ENCODE peak calls at places on chromosomes 16 and 17, in four cellular contexts. Z is endothelial cell, T is NCI-H345, S is H9. Q is an unnamed sample.

GRCh38 chr17:47857551-47858410 is 6.8 kb upstream of the SP6 start:
- DNase-seq in S (peak), T (no peak), Z (no peak), Q (no peak)

GRCh38 chr17:38663964-38664644 is 10.7 kb downstream of the EPOP start:
- DNase-seq in S (no peak), T (no peak), Z (no peak), Q (no peak)

GRCh38 chr17:36936455-36936934 is 780 bp upstream of the LHX1 start:
- DNase-seq in T (peak), S (peak), Z (no peak), Q (no peak)

GRCh38 chr16:62036101-62036806 is at the start of gene CDH8:
- DNase-seq in T (no peak), S (peak), Z (peak), Q (no peak)

GRCh38 chr16:90077757-90078593 is 844 bp upstream of the PRDM7 start:
- DNase-seq in S (peak), T (peak), Z (no peak), Q (no peak)

GRCh38 chr16:61987474-61988012 is 48.7 kb downstream of the CDH8 start:
- DNase-seq in T (no peak), S (no peak), Z (no peak), Q (no peak)

GRCh38 chr17:81165246-81166032 is at the start of gene PVALEF:
- DNase-seq in S (peak), T (no peak), Z (peak), Q (no peak)

GRCh38 chr16:20874088-20874581 is 26.0 kb downstream of the DCUN1D3 start:
- DNase-seq in Z (no peak), T (no peak), S (no peak), Q (no peak)

GRCh38 chr17:73991260-73991659 is 212.2 kb upstream of the RPL38 start:
- DNase-seq in S (no peak), T (peak), Z (no peak), Q (no peak)

Q was measured in HFFc6.